ENCODE peak calls at places on chromosomes 6 and 20, in eight cellular contexts. L is tibial nerve, N is foreskin fibroblast, K is left lung, Z is A549, Q is cardiac muscle cell, S is cardiac fibroblast, E is lower lobe of right lung. O is an unnamed sample.

GRCh38 chr6:69164564-69165252 is 529.6 kb downstream of the ADGRB3 start:
- DNase-seq in L (no peak), N (peak), K (no peak), Z (no peak), Q (no peak), S (no peak), E (no peak), O (no peak)

GRCh38 chr6:42404494-42404893 is 47.2 kb downstream of the TRERF1 start:
- DNase-seq in L (no peak), N (peak), K (no peak), Z (peak), Q (peak), S (peak), E (no peak), O (peak)

GRCh38 chr20:41095110-41095969 is 42.0 kb upstream of the PLCG1 start:
- DNase-seq in L (peak), N (peak), K (peak), Z (peak), Q (peak), S (peak), E (peak), O (peak)

GRCh38 chr6:87789198-87789899 is 87.3 kb upstream of the AKIRIN2 start:
- DNase-seq in L (peak), N (peak), K (no peak), Z (peak), Q (peak), S (peak), E (no peak), O (peak)

GRCh38 chr6:16481680-16482079 is 243.3 kb downstream of the GMPR start:
- DNase-seq in L (no peak), N (no peak), K (no peak), Z (no peak), Q (peak), S (no peak), E (no peak), O (no peak)

GRCh38 chr6:29943053-29943966 is 978 bp downstream of the HLA-A start:
- DNase-seq in L (no peak), N (peak), K (peak), Z (no peak), Q (no peak), S (no peak), E (peak), O (no peak)

GRCh38 chr6:29483735-29484134 is 4.0 kb downstream of the MAS1L start:
- DNase-seq in L (no peak), N (no peak), K (no peak), Z (no peak), Q (no peak), S (no peak), E (no peak), O (no peak)

GRCh38 chr6:39791311-39791710 is 865 bp upstream of the DAAM2 start:
- DNase-seq in L (no peak), N (peak), K (no peak), Z (no peak), Q (peak), S (peak), E (no peak), O (peak)

GRCh38 chr20:884983-885952 is 30.9 kb downstream of the ANGPT4 start:
- DNase-seq in L (peak), N (peak), K (peak), Z (no peak), Q (peak), S (peak), E (no peak), O (peak)

GRCh38 chr6:15441215-15441868 is 195.5 kb downstream of the JARID2 start:
- DNase-seq in L (peak), N (peak), K (no peak), Z (peak), Q (peak), S (peak), E (no peak), O (peak)

GRCh38 chr6:122838060-122838780 is 49.2 kb downstream of the SMPDL3A start:
- DNase-seq in L (no peak), N (peak), K (no peak), Z (peak), Q (peak), S (peak), E (no peak), O (peak)

GRCh38 chr6:126804255-126805064 is 314.0 kb upstream of the RSPO3 start:
- DNase-seq in L (peak), N (peak), K (no peak), Z (peak), Q (peak), S (peak), E (no peak), O (peak)

GRCh38 chr6:36873612-36874011 is 991 bp downstream of the PPIL1 start:
- DNase-seq in L (no peak), N (no peak), K (no peak), Z (peak), Q (no peak), S (no peak), E (no peak), O (no peak)

GRCh38 chr20:24032412-24032898 is 43.9 kb upstream of the GGTLC1 start:
- DNase-seq in L (no peak), N (no peak), K (no peak), Z (no peak), Q (no peak), S (no peak), E (no peak), O (no peak)

GRCh38 chr6:37239950-37240713 is 17.4 kb upstream of the TBC1D22B start:
- DNase-seq in L (peak), N (peak), K (peak), Z (no peak), Q (peak), S (peak), E (peak), O (peak)

GRCh38 chr6:109295766-109296156 is 86.5 kb downstream of the CD164 start:
- DNase-seq in L (no peak), N (no peak), K (no peak), Z (no peak), Q (no peak), S (no peak), E (no peak), O (no peak)

GRCh38 chr20:57199656-57200405 is 66.6 kb downstream of the BMP7 start:
- DNase-seq in L (no peak), N (no peak), K (no peak), Z (no peak), Q (no peak), S (no peak), E (no peak), O (no peak)

GRCh38 chr6:15956205-15957106 is 172.4 kb upstream of the MYLIP start:
- DNase-seq in L (peak), N (no peak), K (no peak), Z (no peak), Q (peak), S (peak), E (peak), O (no peak)

GRCh38 chr6:113908801-113909200 is 51.7 kb downstream of the MARCKS start:
- DNase-seq in L (no peak), N (no peak), K (no peak), Z (no peak), Q (peak), S (no peak), E (no peak), O (peak)

GRCh38 chr6:95685817-95686216 is 108.5 kb downstream of the MANEA start:
- DNase-seq in L (no peak), N (no peak), K (no peak), Z (no peak), Q (no peak), S (no peak), E (no peak), O (no peak)

GRCh38 chr6:100768816-100769351 is 112.2 kb downstream of the ASCC3 start:
- DNase-seq in L (no peak), N (no peak), K (no peak), Z (no peak), Q (no peak), S (no peak), E (no peak), O (no peak)

GRCh38 chr6:43973351-43973750 is 153.9 kb downstream of the MRPL14 start:
- DNase-seq in L (no peak), N (peak), K (no peak), Z (no peak), Q (no peak), S (no peak), E (no peak), O (no peak)

GRCh38 chr6:7107578-7108195 is at the start of gene RREB1:
- DNase-seq in L (peak), N (peak), K (peak), Z (peak), Q (peak), S (peak), E (peak), O (peak)

GRCh38 chr20:258963-259362 is 1.4 kb downstream of the DEFB132 start:
- DNase-seq in L (no peak), N (peak), K (no peak), Z (peak), Q (peak), S (peak), E (no peak), O (no peak)

GRCh38 chr20:25584905-25585704 is at the start of gene NINL:
- DNase-seq in L (no peak), N (peak), K (peak), Z (peak), Q (peak), S (peak), E (peak), O (peak)

GRCh38 chr20:25587536-25587935 is 2.2 kb upstream of the NINL start:
- DNase-seq in L (no peak), N (peak), K (no peak), Z (no peak), Q (no peak), S (no peak), E (no peak), O (no peak)

GRCh38 chr20:25588491-25588890 is 3.2 kb upstream of the NINL start:
- DNase-seq in L (no peak), N (no peak), K (no peak), Z (no peak), Q (no peak), S (no peak), E (no peak), O (no peak)

GRCh38 chr20:25586877-25587276 is 1.5 kb upstream of the NINL start:
- DNase-seq in L (no peak), N (peak), K (no peak), Z (no peak), Q (no peak), S (no peak), E (no peak), O (no peak)
- TF ChIP-seq CTCF in L (no peak), N (no peak), K (no peak), Z (no peak), Q (no peak), S (no peak), E (no peak), O (no peak)

DNA sequence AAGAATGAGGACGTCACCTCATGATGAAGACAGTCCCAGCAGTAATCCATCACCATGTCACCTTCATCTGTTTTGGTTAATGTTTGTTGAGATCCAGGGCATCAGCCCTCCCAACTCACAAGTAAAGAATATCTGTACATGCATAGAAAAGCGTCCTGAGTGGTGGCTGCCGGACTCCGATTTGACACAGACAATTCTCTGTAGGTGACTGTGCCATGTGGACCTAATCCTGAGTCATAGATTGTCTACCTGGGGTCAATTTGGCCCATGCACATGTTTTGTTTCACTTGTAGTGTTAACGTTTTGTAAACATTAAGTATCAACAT is 168.4 kb upstream of the UST start:
- DNase-seq in L (no peak), N (no peak), K (no peak), Z (no peak), Q (no peak), S (no peak), E (no peak), O (no peak)
- TF ChIP-seq CTCF in L (no peak), N (no peak), K (peak), Z (no peak), Q (no peak), S (no peak), E (no peak), O (no peak)

GRCh38 chr20:36493013-36493800 is 48.1 kb upstream of the MYL9 start:
- DNase-seq in L (no peak), N (peak), K (no peak), Z (no peak), Q (no peak), S (no peak), E (no peak), O (no peak)
- TF ChIP-seq CTCF in L (peak), N (peak), K (no peak), Z (peak), Q (peak), S (peak), E (peak), O (no peak)

GRCh38 chr6:84348801-84349200 is 121.4 kb upstream of the CEP162 start:
- DNase-seq in L (no peak), N (no peak), K (no peak), Z (no peak), Q (no peak), S (no peak), E (no peak), O (no peak)

GRCh38 chr6:84349542-84349941 is 122.1 kb upstream of the CEP162 start:
- DNase-seq in L (no peak), N (no peak), K (no peak), Z (no peak), Q (no peak), S (no peak), E (no peak), O (no peak)

GRCh38 chr6:84350397-84350796 is 123.0 kb upstream of the CEP162 start:
- DNase-seq in L (no peak), N (peak), K (no peak), Z (no peak), Q (no peak), S (peak), E (no peak), O (no peak)

GRCh38 chr6:84344005-84344404 is 116.6 kb upstream of the CEP162 start:
- DNase-seq in L (no peak), N (no peak), K (no peak), Z (no peak), Q (no peak), S (no peak), E (no peak), O (no peak)

GRCh38 chr6:84346372-84346771 is 118.9 kb upstream of the CEP162 start:
- DNase-seq in L (no peak), N (peak), K (no peak), Z (no peak), Q (no peak), S (peak), E (no peak), O (no peak)
- TF ChIP-seq CTCF in L (no peak), N (peak), K (no peak), Z (no peak), Q (peak), S (peak), E (no peak), O (peak)

GRCh38 chr20:18202966-18203365 is 65.3 kb downstream of the KAT14 start:
- DNase-seq in L (no peak), N (no peak), K (no peak), Z (no peak), Q (no peak), S (no peak), E (no peak), O (no peak)

GRCh38 chr20:18195931-18196330 is 58.3 kb downstream of the KAT14 start:
- DNase-seq in L (no peak), N (no peak), K (no peak), Z (no peak), Q (no peak), S (no peak), E (no peak), O (no peak)

DNA sequence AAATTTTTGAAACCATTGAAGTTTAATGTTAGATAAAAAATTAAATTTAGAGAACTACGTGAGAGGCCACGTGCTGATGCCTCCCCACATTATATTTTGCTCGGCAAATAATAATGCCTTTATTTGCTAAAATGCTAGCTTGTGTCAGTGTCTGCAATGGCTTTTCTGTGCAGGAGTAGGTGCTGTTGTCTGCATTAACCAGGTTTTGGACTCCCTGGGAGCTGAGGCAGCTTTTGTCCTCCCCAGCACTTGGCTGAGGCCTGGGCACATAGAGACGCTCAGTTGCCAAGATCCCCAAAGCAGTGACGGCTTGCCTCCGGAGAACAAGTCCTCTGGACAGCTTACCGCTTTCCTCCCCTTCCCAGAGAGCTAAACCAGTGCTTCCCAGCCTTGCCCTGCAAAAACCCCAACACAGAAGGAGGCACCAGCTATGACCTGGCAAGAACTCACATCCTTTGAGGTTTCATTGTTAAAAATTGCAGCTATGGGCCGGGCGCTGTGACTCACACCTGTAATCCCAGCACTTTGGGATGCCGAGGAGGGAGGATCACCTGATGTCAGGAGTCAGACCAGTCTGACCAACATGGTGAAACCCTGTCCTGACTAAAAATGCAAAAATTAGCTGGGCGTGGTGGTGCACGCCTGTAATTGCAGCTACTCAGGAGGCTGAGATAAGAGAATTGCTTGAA is 59.9 kb downstream of the KAT14 start:
- DNase-seq in L (no peak), N (no peak), K (no peak), Z (no peak), Q (no peak), S (no peak), E (no peak), O (no peak)
- TF ChIP-seq CTCF in L (no peak), N (no peak), K (no peak), Z (no peak), Q (no peak), S (no peak), E (no peak), O (no peak)

GRCh38 chr6:162119349-162119748 is 608.2 kb downstream of the PRKN start:
- DNase-seq in L (peak), N (peak), K (no peak), Z (no peak), Q (peak), S (peak), E (peak), O (peak)
- TF ChIP-seq CTCF in L (no peak), N (no peak), K (no peak), Z (no peak), Q (peak), S (no peak), E (no peak), O (no peak)

GRCh38 chr6:31345026-31345730 is 11.8 kb downstream of the HLA-B start:
- DNase-seq in L (no peak), N (no peak), K (no peak), Z (no peak), Q (peak), S (peak), E (no peak), O (no peak)
- TF ChIP-seq CTCF in L (no peak), N (no peak), K (no peak), Z (no peak), Q (no peak), S (no peak), E (no peak), O (no peak)

DNA sequence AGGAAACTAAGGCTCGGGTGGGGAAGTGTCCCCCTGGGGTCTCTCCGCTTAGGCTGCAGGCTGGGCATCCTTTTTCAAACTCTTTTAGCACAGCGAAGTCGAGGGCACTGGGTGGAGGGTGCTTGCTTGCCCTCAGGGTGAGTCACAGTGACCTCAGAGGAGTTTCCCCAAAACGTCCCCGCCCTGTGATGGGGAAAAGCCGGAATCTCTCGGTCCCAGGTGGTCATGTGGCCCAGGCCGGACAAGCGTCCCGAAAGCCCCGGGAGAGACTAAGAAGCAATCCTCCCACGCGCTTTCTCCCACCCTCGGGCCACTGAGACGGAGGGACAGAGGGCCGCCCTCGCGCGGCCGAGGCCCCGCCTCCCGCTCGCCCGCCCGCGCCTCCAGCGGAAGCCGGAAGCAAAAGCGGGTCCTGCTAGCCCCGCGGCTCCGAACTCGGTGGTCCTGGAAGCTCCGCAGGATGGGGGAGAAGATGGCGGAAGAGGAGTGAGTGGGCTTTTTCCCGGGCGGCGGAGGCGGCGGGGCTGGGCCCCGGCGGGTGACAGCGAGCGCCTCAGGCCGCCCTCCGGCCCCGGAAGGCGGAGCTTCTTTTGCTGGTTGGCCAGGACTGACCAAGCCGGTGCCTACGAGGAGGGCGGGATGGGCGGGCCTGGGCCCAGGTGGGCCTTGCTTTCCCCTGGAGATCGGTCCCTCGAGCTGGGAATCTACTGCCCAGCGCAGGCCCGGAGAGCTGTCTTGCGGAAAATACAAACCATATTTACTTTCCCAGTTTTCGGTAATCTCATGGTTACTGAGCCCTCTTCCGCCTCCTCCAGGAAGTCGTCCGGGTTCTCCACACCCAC is at the start of gene SLC9A8:
- DNase-seq in L (peak), N (peak), K (peak), Z (peak), Q (peak), S (peak), E (peak), O (peak)
- TF ChIP-seq CTCF in L (peak), N (peak), K (peak), Z (no peak), Q (peak), S (no peak), E (peak), O (peak)

GRCh38 chr6:156174026-156174880 is 602.9 kb upstream of the ARID1B start:
- DNase-seq in L (no peak), N (no peak), K (no peak), Z (no peak), Q (no peak), S (no peak), E (no peak), O (no peak)

GRCh38 chr6:156175433-156175832 is 601.7 kb upstream of the ARID1B start:
- DNase-seq in L (no peak), N (no peak), K (no peak), Z (no peak), Q (no peak), S (no peak), E (no peak), O (no peak)

GRCh38 chr6:156175971-156176421 is 601.2 kb upstream of the ARID1B start:
- DNase-seq in L (no peak), N (no peak), K (peak), Z (peak), Q (no peak), S (no peak), E (peak), O (no peak)
- TF ChIP-seq CTCF in L (no peak), N (no peak), K (no peak), Z (no peak), Q (no peak), S (no peak), E (no peak), O (peak)